ENCODE peak calls at places on chromosomes 12 and 14, in nine cellular contexts. One of them, this sample, is unnamed.

GRCh38 chr14:101200650-101201516 is 297.4 kb upstream of the RTL1 start:
- DNase-seq in H1: peak; percentile 13
- DNase-seq in sigmoid colon: peak; percentile 54
- DNase-seq in kidney: peak; percentile 54
- DNase-seq in breast epithelium: peak; percentile 28
- DNase-seq in A673: no peak
- DNase-seq in OCI-LY7: no peak
- DNase-seq in cardiac muscle cell: no peak
- DNase-seq in psoas muscle: peak; percentile 7
- DNase-seq in this sample: peak; percentile 43

GRCh38 chr12:65699251-65699650 is 125.0 kb upstream of the HMGA2 start:
- DNase-seq in A673: peak; percentile 17
- DNase-seq in psoas muscle: no peak
- DNase-seq in H1: no peak
- DNase-seq in OCI-LY7: no peak
- DNase-seq in kidney: no peak
- DNase-seq in sigmoid colon: no peak
- DNase-seq in cardiac muscle cell: no peak
- DNase-seq in breast epithelium: no peak
- DNase-seq in this sample: no peak

GRCh38 chr14:31441273-31442110 is 15.8 kb downstream of the DTD2 start:
- DNase-seq in breast epithelium: no peak
- DNase-seq in kidney: no peak
- DNase-seq in H1: no peak
- DNase-seq in cardiac muscle cell: no peak
- DNase-seq in sigmoid colon: no peak
- DNase-seq in A673: peak; percentile 41
- DNase-seq in psoas muscle: no peak
- DNase-seq in OCI-LY7: no peak
- DNase-seq in this sample: no peak

GRCh38 chr14:96796851-96797187 is 363 bp upstream of the VRK1 start:
- DNase-seq in A673: no peak
- DNase-seq in cardiac muscle cell: no peak
- DNase-seq in OCI-LY7: no peak
- DNase-seq in H1: no peak
- DNase-seq in psoas muscle: no peak
- DNase-seq in kidney: no peak
- DNase-seq in sigmoid colon: no peak
- DNase-seq in breast epithelium: no peak
- DNase-seq in this sample: no peak

GRCh38 chr14:104131968-104132732 is 6.2 kb upstream of the KIF26A start:
- DNase-seq in A673: no peak
- DNase-seq in cardiac muscle cell: no peak
- DNase-seq in psoas muscle: peak; percentile 38
- DNase-seq in kidney: peak; percentile 44
- DNase-seq in sigmoid colon: no peak
- DNase-seq in H1: peak; percentile 38
- DNase-seq in OCI-LY7: no peak
- DNase-seq in breast epithelium: no peak
- DNase-seq in this sample: peak; percentile 42

GRCh38 chr12:99138397-99138796 is 493.3 kb downstream of the APAF1 start:
- DNase-seq in sigmoid colon: no peak
- DNase-seq in kidney: no peak
- DNase-seq in A673: no peak
- DNase-seq in H1: no peak
- DNase-seq in psoas muscle: no peak
- DNase-seq in breast epithelium: no peak
- DNase-seq in cardiac muscle cell: no peak
- DNase-seq in OCI-LY7: no peak
- DNase-seq in this sample: no peak

GRCh38 chr12:95303476-95303875 is 85.9 kb downstream of the VEZT start:
- DNase-seq in kidney: no peak
- DNase-seq in cardiac muscle cell: no peak
- DNase-seq in sigmoid colon: no peak
- DNase-seq in OCI-LY7: no peak
- DNase-seq in psoas muscle: no peak
- DNase-seq in A673: no peak
- DNase-seq in H1: no peak
- DNase-seq in breast epithelium: no peak
- DNase-seq in this sample: no peak

GRCh38 chr12:82740129-82741000 is 53.7 kb downstream of the TMTC2 start:
- DNase-seq in kidney: no peak
- DNase-seq in sigmoid colon: no peak
- DNase-seq in psoas muscle: no peak
- DNase-seq in OCI-LY7: no peak
- DNase-seq in H1: no peak
- DNase-seq in A673: peak; percentile 81
- DNase-seq in cardiac muscle cell: no peak
- DNase-seq in breast epithelium: no peak
- DNase-seq in this sample: no peak

GRCh38 chr14:101820283-101820798 is 58.8 kb downstream of the PPP2R5C start:
- DNase-seq in A673: no peak
- DNase-seq in H1: no peak
- DNase-seq in OCI-LY7: no peak
- DNase-seq in cardiac muscle cell: no peak
- DNase-seq in kidney: no peak
- DNase-seq in sigmoid colon: no peak
- DNase-seq in psoas muscle: no peak
- DNase-seq in breast epithelium: no peak
- DNase-seq in this sample: no peak

GRCh38 chr12:87935216-87935615 is 94.0 kb downstream of the C12orf50 start:
- DNase-seq in H1: no peak
- DNase-seq in cardiac muscle cell: no peak
- DNase-seq in OCI-LY7: no peak
- DNase-seq in kidney: no peak
- DNase-seq in psoas muscle: no peak
- DNase-seq in breast epithelium: no peak
- DNase-seq in A673: no peak
- DNase-seq in sigmoid colon: no peak
- DNase-seq in this sample: no peak

GRCh38 chr12:25248732-25249131 is 2.0 kb downstream of the KRAS start:
- DNase-seq in A673: no peak
- DNase-seq in psoas muscle: no peak
- DNase-seq in sigmoid colon: no peak
- DNase-seq in kidney: no peak
- DNase-seq in H1: no peak
- DNase-seq in breast epithelium: no peak
- DNase-seq in OCI-LY7: no peak
- DNase-seq in cardiac muscle cell: no peak
- DNase-seq in this sample: no peak

GRCh38 chr12:13173537-13173936 is 23.0 kb upstream of the EMP1 start:
- DNase-seq in H1: peak; percentile 44
- DNase-seq in kidney: peak; percentile 83
- DNase-seq in breast epithelium: no peak
- DNase-seq in cardiac muscle cell: no peak
- DNase-seq in psoas muscle: peak; percentile 75
- DNase-seq in OCI-LY7: no peak
- DNase-seq in sigmoid colon: peak; percentile 90
- DNase-seq in A673: no peak
- DNase-seq in this sample: no peak

GRCh38 chr14:64880382-64881121 is 845 bp upstream of the SPTB start:
- DNase-seq in OCI-LY7: no peak
- DNase-seq in psoas muscle: peak; percentile 62
- DNase-seq in A673: peak; percentile 77
- DNase-seq in cardiac muscle cell: peak; percentile 69
- DNase-seq in kidney: peak; percentile 76
- DNase-seq in breast epithelium: no peak
- DNase-seq in sigmoid colon: peak; percentile 62
- DNase-seq in H1: peak; percentile 88
- DNase-seq in this sample: peak; percentile 78

GRCh38 chr12:27521981-27522380 is 2.0 kb upstream of the PPFIBP1 start:
- DNase-seq in A673: no peak
- DNase-seq in OCI-LY7: no peak
- DNase-seq in psoas muscle: no peak
- DNase-seq in kidney: no peak
- DNase-seq in H1: no peak
- DNase-seq in sigmoid colon: no peak
- DNase-seq in breast epithelium: no peak
- DNase-seq in cardiac muscle cell: no peak
- DNase-seq in this sample: no peak

GRCh38 chr12:64706366-64706765 is 52.8 kb downstream of the GNS start:
- DNase-seq in H1: no peak
- DNase-seq in cardiac muscle cell: no peak
- DNase-seq in OCI-LY7: no peak
- DNase-seq in sigmoid colon: no peak
- DNase-seq in A673: no peak
- DNase-seq in kidney: no peak
- DNase-seq in psoas muscle: no peak
- DNase-seq in breast epithelium: no peak
- DNase-seq in this sample: no peak

GRCh38 chr12:108337235-108338223 is 1.6 kb downstream of the CMKLR1 start:
- DNase-seq in cardiac muscle cell: peak; percentile 20
- DNase-seq in psoas muscle: no peak
- DNase-seq in A673: peak; percentile 61
- DNase-seq in H1: peak; percentile 58
- DNase-seq in OCI-LY7: peak; percentile 15
- DNase-seq in sigmoid colon: no peak
- DNase-seq in kidney: no peak
- DNase-seq in breast epithelium: no peak
- DNase-seq in this sample: no peak

GRCh38 chr14:88668448-88669116 is 105.7 kb downstream of the ZC3H14 start:
- DNase-seq in psoas muscle: no peak
- DNase-seq in H1: no peak
- DNase-seq in kidney: no peak
- DNase-seq in breast epithelium: no peak
- DNase-seq in cardiac muscle cell: no peak
- DNase-seq in A673: no peak
- DNase-seq in sigmoid colon: no peak
- DNase-seq in OCI-LY7: peak; percentile 23
- DNase-seq in this sample: no peak

GRCh38 chr12:29148958-29149690 is at the start of gene FAR2:
- DNase-seq in OCI-LY7: no peak
- DNase-seq in kidney: peak; percentile 83
- DNase-seq in H1: peak; percentile 75
- DNase-seq in breast epithelium: no peak
- DNase-seq in A673: peak; percentile 61
- DNase-seq in sigmoid colon: peak; percentile 84
- DNase-seq in psoas muscle: peak; percentile 67
- DNase-seq in cardiac muscle cell: peak; percentile 35
- DNase-seq in this sample: peak; percentile 84

GRCh38 chr14:98385851-98386250 is 886.1 kb downstream of the BCL11B start:
- DNase-seq in kidney: no peak
- DNase-seq in cardiac muscle cell: no peak
- DNase-seq in H1: no peak
- DNase-seq in breast epithelium: no peak
- DNase-seq in sigmoid colon: no peak
- DNase-seq in psoas muscle: no peak
- DNase-seq in A673: no peak
- DNase-seq in OCI-LY7: no peak
- DNase-seq in this sample: no peak

GRCh38 chr12:57226588-57227314 is 2.8 kb upstream of the SHMT2 start:
- DNase-seq in breast epithelium: no peak
- DNase-seq in OCI-LY7: peak; percentile 47
- DNase-seq in kidney: no peak
- DNase-seq in A673: no peak
- DNase-seq in cardiac muscle cell: no peak
- DNase-seq in sigmoid colon: no peak
- DNase-seq in psoas muscle: no peak
- DNase-seq in H1: peak; percentile 75
- DNase-seq in this sample: no peak

GRCh38 chr12:124548854-124549378 is 18.5 kb downstream of the NCOR2 start:
- DNase-seq in H1: no peak
- DNase-seq in OCI-LY7: no peak
- DNase-seq in kidney: peak; percentile 83
- DNase-seq in sigmoid colon: peak; percentile 88
- DNase-seq in psoas muscle: peak; percentile 81
- DNase-seq in breast epithelium: no peak
- DNase-seq in A673: peak; percentile 58
- DNase-seq in cardiac muscle cell: no peak
- DNase-seq in this sample: peak; percentile 75
- H3K4me1 ChIP-seq in H1: peaks cover 32% of the 10 kb centered on the region
- H3K4me1 ChIP-seq in OCI-LY7: peaks cover 47% of the 10 kb centered on the region
- H3K4me1 ChIP-seq in kidney: peaks cover 64% of the 10 kb centered on the region
- H3K4me1 ChIP-seq in sigmoid colon: no peaks in the 10 kb centered on the region
- H3K4me1 ChIP-seq in psoas muscle: peaks cover 78% of the 10 kb centered on the region
- H3K4me1 ChIP-seq in breast epithelium: peaks cover 21% of the 10 kb centered on the region
- H3K4me1 ChIP-seq in A673: peaks cover 79% of the 10 kb centered on the region
- H3K4me1 ChIP-seq in cardiac muscle cell: peaks cover 53% of the 10 kb centered on the region
- H3K4me1 ChIP-seq in this sample: peaks cover 78% of the 10 kb centered on the region

DNA sequence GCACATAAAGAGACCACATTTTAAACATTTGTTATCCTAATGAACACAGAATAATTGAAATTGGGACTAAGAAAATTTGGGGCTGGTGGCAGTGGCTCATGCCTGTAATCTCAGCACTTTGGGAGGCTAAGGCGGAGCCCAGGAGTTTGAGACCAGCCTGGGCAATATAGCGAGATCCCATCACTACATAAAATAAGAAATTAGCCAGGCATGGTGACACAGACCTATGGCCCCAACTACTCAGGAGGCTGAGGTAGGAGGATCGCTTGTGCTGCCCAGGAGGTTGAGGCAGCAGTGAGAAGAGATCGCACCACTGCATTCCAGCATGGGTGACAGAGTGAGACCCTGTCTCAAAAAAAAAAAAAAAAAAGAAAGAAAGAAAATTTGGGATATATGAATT is 59.7 kb downstream of the CPM start:
- DNase-seq in breast epithelium: no peak
- DNase-seq in OCI-LY7: no peak
- DNase-seq in cardiac muscle cell: no peak
- DNase-seq in H1: no peak
- DNase-seq in A673: no peak
- DNase-seq in psoas muscle: no peak
- DNase-seq in sigmoid colon: no peak
- DNase-seq in kidney: no peak
- DNase-seq in this sample: no peak
- TF ChIP-seq CTCF in breast epithelium: no peak
- TF ChIP-seq CTCF in OCI-LY7: no peak
- TF ChIP-seq CTCF in cardiac muscle cell: no peak
- TF ChIP-seq CTCF in H1: no peak
- TF ChIP-seq CTCF in A673: no peak
- TF ChIP-seq CTCF in psoas muscle: no peak
- TF ChIP-seq CTCF in sigmoid colon: no peak
- TF ChIP-seq CTCF in kidney: no peak
- TF ChIP-seq CTCF in this sample: no peak

DNA sequence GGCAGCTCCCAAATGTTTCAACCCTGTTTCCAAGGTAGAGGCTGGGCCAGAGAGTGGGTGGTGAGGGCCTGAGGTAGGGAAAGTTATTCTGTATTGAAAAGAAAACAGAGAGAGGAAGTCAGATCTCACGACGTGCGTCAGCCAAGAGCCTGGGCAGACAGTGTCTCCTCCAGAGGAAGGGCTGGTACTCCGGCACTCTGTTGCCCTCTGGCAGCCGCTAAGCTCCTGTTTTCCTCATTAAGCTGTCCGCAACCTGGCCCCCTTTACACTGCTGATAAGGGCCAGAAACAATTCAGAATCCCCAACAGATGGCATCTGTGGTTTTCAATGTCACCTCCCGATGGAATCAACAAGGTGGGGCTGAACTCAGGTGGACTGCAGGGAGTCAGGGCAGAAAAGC is 26.0 kb upstream of the LTBP2 start:
- DNase-seq in OCI-LY7: no peak
- DNase-seq in breast epithelium: no peak
- DNase-seq in A673: no peak
- DNase-seq in H1: no peak
- DNase-seq in cardiac muscle cell: peak; percentile 24
- DNase-seq in sigmoid colon: no peak
- DNase-seq in kidney: no peak
- DNase-seq in psoas muscle: no peak
- DNase-seq in this sample: no peak
- H3K27ac ChIP-seq in OCI-LY7: no peak overlapping the region
- H3K27ac ChIP-seq in breast epithelium: peak overlapping the region; percentile 81
- H3K27ac ChIP-seq in A673: no peak overlapping the region
- H3K27ac ChIP-seq in H1: no peak overlapping the region
- H3K27ac ChIP-seq in cardiac muscle cell: peak overlapping the region; percentile 75
- H3K27ac ChIP-seq in sigmoid colon: no peak overlapping the region
- H3K27ac ChIP-seq in kidney: no peak overlapping the region
- H3K27ac ChIP-seq in psoas muscle: no peak overlapping the region
- H3K27ac ChIP-seq in this sample: no peak overlapping the region

GRCh38 chr12:34302131-34302885 is 280.0 kb downstream of the ALG10 start:
- DNase-seq in breast epithelium: no peak
- DNase-seq in OCI-LY7: no peak
- DNase-seq in sigmoid colon: peak; percentile 60
- DNase-seq in A673: no peak
- DNase-seq in psoas muscle: peak; percentile 33
- DNase-seq in kidney: peak; percentile 49
- DNase-seq in cardiac muscle cell: no peak
- DNase-seq in H1: no peak
- DNase-seq in this sample: no peak
- H3K4me1 ChIP-seq in breast epithelium: no peaks in the 10 kb centered on the region
- H3K4me1 ChIP-seq in OCI-LY7: no peaks in the 10 kb centered on the region
- H3K4me1 ChIP-seq in sigmoid colon: no peaks in the 10 kb centered on the region
- H3K4me1 ChIP-seq in A673: no peaks in the 10 kb centered on the region
- H3K4me1 ChIP-seq in psoas muscle: no peaks in the 10 kb centered on the region
- H3K4me1 ChIP-seq in kidney: no peaks in the 10 kb centered on the region
- H3K4me1 ChIP-seq in cardiac muscle cell: no peaks in the 10 kb centered on the region
- H3K4me1 ChIP-seq in H1: no peaks in the 10 kb centered on the region
- H3K4me1 ChIP-seq in this sample: no peaks in the 10 kb centered on the region

This sample was measured in upper lobe of right lung.